ENCODE peak calls at places on chromosome 14, in five cellular contexts. H is midbrain, J is WTC11, O is mucosa of gallbladder, S is stomach. V is an unnamed sample.

GRCh38 chr14:103382375-103382774 is 2.8 kb upstream of the MARK3 start:
- DNase-seq in O (no peak), H (no peak), S (no peak), J (no peak), V (no peak)

GRCh38 chr14:60621386-60621785 is 27.9 kb downstream of the SIX1 start:
- DNase-seq in J (no peak), S (no peak), H (no peak), O (no peak), V (no peak)

GRCh38 chr14:75905505-75905904 is 76.3 kb downstream of the TGFB3 start:
- DNase-seq in H (peak), O (peak), S (peak), J (no peak), V (no peak)

GRCh38 chr14:76917158-76917596 is 91.0 kb downstream of the LRRC74A start:
- DNase-seq in J (peak), H (no peak), O (peak), S (peak), V (peak)

GRCh38 chr14:89422952-89423345 is 5.9 kb upstream of the FOXN3 start:
- DNase-seq in H (no peak), S (no peak), J (no peak), O (no peak), V (no peak)

GRCh38 chr14:97180304-97181200 is 383.4 kb downstream of the VRK1 start:
- DNase-seq in H (no peak), J (no peak), O (no peak), S (no peak), V (no peak)

GRCh38 chr14:76430017-76430416 is 54.1 kb downstream of the ESRRB start:
- DNase-seq in O (no peak), H (no peak), S (no peak), J (no peak), V (no peak)

GRCh38 chr14:62162998-62163589 is 400.9 kb downstream of the SNAPC1 start:
- DNase-seq in J (peak), O (peak), S (no peak), H (peak), V (peak)

GRCh38 chr14:99260652-99261551 is 11.1 kb downstream of the BCL11B start:
- DNase-seq in O (no peak), H (no peak), S (no peak), J (no peak), V (no peak)

GRCh38 chr14:92259613-92260357 is 63.2 kb upstream of the SLC24A4 start:
- DNase-seq in J (no peak), O (no peak), H (no peak), S (no peak), V (no peak)

GRCh38 chr14:33194551-33194950 is 255.9 kb downstream of the NPAS3 start:
- DNase-seq in H (no peak), S (no peak), J (no peak), O (no peak), V (no peak)

GRCh38 chr14:101705733-101706508 is 55.6 kb upstream of the PPP2R5C start:
- DNase-seq in J (peak), H (no peak), O (peak), S (peak), V (no peak)

GRCh38 chr14:77962731-77963520 is 163.0 kb downstream of the ADCK1 start:
- DNase-seq in O (no peak), H (no peak), J (no peak), S (no peak), V (no peak)

GRCh38 chr14:92392726-92393125 is 69.8 kb downstream of the SLC24A4 start:
- DNase-seq in J (no peak), S (no peak), O (no peak), H (no peak), V (no peak)

GRCh38 chr14:73742520-73743238 is 28.5 kb upstream of the PNMA1 start:
- DNase-seq in S (no peak), H (no peak), O (no peak), J (no peak), V (no peak)

GRCh38 chr14:24100197-24100981 is 6.3 kb downstream of the PCK2 start:
- DNase-seq in H (no peak), O (no peak), J (no peak), S (no peak), V (no peak)

GRCh38 chr14:100911665-100912316 is 8.3 kb upstream of the RTL1 start:
- DNase-seq in H (no peak), O (no peak), S (no peak), J (no peak), V (no peak)

GRCh38 chr14:37491076-37491475 is 104.0 kb downstream of the FOXA1 start:
- DNase-seq in J (no peak), O (no peak), S (no peak), H (no peak), V (no peak)

GRCh38 chr14:77270361-77271112 is 469 bp downstream of the NGB start:
- DNase-seq in O (no peak), J (peak), S (no peak), H (no peak), V (no peak)

GRCh38 chr14:28759658-28760313 is 6.8 kb upstream of the FOXG1 start:
- DNase-seq in H (no peak), S (no peak), J (peak), O (no peak), V (no peak)

GRCh38 chr14:89509891-89510290 is 92.9 kb upstream of the FOXN3 start:
- DNase-seq in S (no peak), O (no peak), H (no peak), J (no peak), V (no peak)

V was measured in endothelial cell.